ENCODE peak calls at places on chromosomes 12 and 14, in eight cellular contexts. One of them, this sample, is unnamed.

GRCh38 chr14:59131926-59132763 is 56.3 kb upstream of the DAAM1 start:
- DNase-seq in NCI-H345: no peak
- DNase-seq in HT-29: no peak
- DNase-seq in frontal cortex: no peak
- DNase-seq in MM.1S: no peak
- DNase-seq in fibroblast of mammary gland: no peak
- DNase-seq in NCI-H2171: peak
- DNase-seq in A172: no peak
- DNase-seq in this sample: no peak

GRCh38 chr14:33899723-33900341 is 51.0 kb downstream of the EGLN3 start:
- DNase-seq in NCI-H345: no peak
- DNase-seq in HT-29: no peak
- DNase-seq in frontal cortex: no peak
- DNase-seq in MM.1S: no peak
- DNase-seq in fibroblast of mammary gland: no peak
- DNase-seq in NCI-H2171: no peak
- DNase-seq in A172: no peak
- DNase-seq in this sample: no peak

GRCh38 chr14:105091335-105092123 is 26.3 kb upstream of the GPR132 start:
- DNase-seq in NCI-H345: peak
- DNase-seq in HT-29: peak
- DNase-seq in frontal cortex: no peak
- DNase-seq in MM.1S: no peak
- DNase-seq in fibroblast of mammary gland: no peak
- DNase-seq in NCI-H2171: peak
- DNase-seq in A172: peak
- DNase-seq in this sample: no peak

GRCh38 chr14:89549381-89550102 is 132.5 kb upstream of the FOXN3 start:
- DNase-seq in NCI-H345: no peak
- DNase-seq in HT-29: no peak
- DNase-seq in frontal cortex: no peak
- DNase-seq in MM.1S: no peak
- DNase-seq in fibroblast of mammary gland: no peak
- DNase-seq in NCI-H2171: no peak
- DNase-seq in A172: no peak
- DNase-seq in this sample: peak

GRCh38 chr14:55500219-55500701 is 59.8 kb upstream of the TBPL2 start:
- DNase-seq in NCI-H345: no peak
- DNase-seq in HT-29: no peak
- DNase-seq in frontal cortex: no peak
- DNase-seq in MM.1S: no peak
- DNase-seq in fibroblast of mammary gland: no peak
- DNase-seq in NCI-H2171: no peak
- DNase-seq in A172: no peak
- DNase-seq in this sample: no peak

GRCh38 chr14:89915114-89915878 is 39.2 kb downstream of the EFCAB11 start:
- DNase-seq in NCI-H345: peak
- DNase-seq in HT-29: peak
- DNase-seq in frontal cortex: no peak
- DNase-seq in MM.1S: peak
- DNase-seq in fibroblast of mammary gland: peak
- DNase-seq in NCI-H2171: peak
- DNase-seq in A172: peak
- DNase-seq in this sample: peak

GRCh38 chr12:24069532-24070395 is 120.3 kb upstream of the SOX5 start:
- DNase-seq in NCI-H345: peak
- DNase-seq in HT-29: peak
- DNase-seq in frontal cortex: no peak
- DNase-seq in MM.1S: no peak
- DNase-seq in fibroblast of mammary gland: no peak
- DNase-seq in NCI-H2171: peak
- DNase-seq in A172: no peak
- DNase-seq in this sample: peak

GRCh38 chr12:122226366-122227222 is 742 bp upstream of the DIABLO start:
- DNase-seq in NCI-H345: peak
- DNase-seq in HT-29: no peak
- DNase-seq in frontal cortex: no peak
- DNase-seq in MM.1S: no peak
- DNase-seq in fibroblast of mammary gland: no peak
- DNase-seq in NCI-H2171: no peak
- DNase-seq in A172: no peak
- DNase-seq in this sample: peak

GRCh38 chr12:130364578-130364977 is 26.9 kb downstream of the PIWIL1 start:
- DNase-seq in NCI-H345: no peak
- DNase-seq in HT-29: no peak
- DNase-seq in frontal cortex: no peak
- DNase-seq in MM.1S: no peak
- DNase-seq in fibroblast of mammary gland: no peak
- DNase-seq in NCI-H2171: no peak
- DNase-seq in A172: no peak
- DNase-seq in this sample: no peak

GRCh38 chr12:21801522-21802288 is 27.2 kb upstream of the KCNJ8 start:
- DNase-seq in NCI-H345: no peak
- DNase-seq in HT-29: no peak
- DNase-seq in frontal cortex: no peak
- DNase-seq in MM.1S: no peak
- DNase-seq in fibroblast of mammary gland: no peak
- DNase-seq in NCI-H2171: no peak
- DNase-seq in A172: no peak
- DNase-seq in this sample: no peak

GRCh38 chr12:132161796-132162507 is 17.7 kb downstream of the NOC4L start:
- DNase-seq in NCI-H345: no peak
- DNase-seq in HT-29: no peak
- DNase-seq in frontal cortex: no peak
- DNase-seq in MM.1S: no peak
- DNase-seq in fibroblast of mammary gland: no peak
- DNase-seq in NCI-H2171: no peak
- DNase-seq in A172: no peak
- DNase-seq in this sample: no peak